ENCODE peak calls at places on chromosomes 4 and X, in ten cellular contexts. H is NCI-H226; Q is GM12892; F is esophagus squamous epithelium; E is activated T-cell treated with anti-CD3 and anti-CD28 coated beads for 24 hours; Z is tibial nerve; V is aorta; T is coronary artery; N is HFFc6; R is activated CD4-positive, alpha-beta memory T cell treated with anti-CD3 and anti-CD28 coated beads, Interleukin-2, amount 10 ng/mL, durations not matched to agents 7 days and 5 days. A is an unnamed sample.

GRCh38 chrX:65587616-65588526 is 53.3 kb upstream of the LAS1L start:
- DNase-seq in H (peak; percentile 58), Q (no peak), F (no peak), E (no peak), Z (peak; percentile 70), V (peak; percentile 92), T (peak; percentile 80), N (peak; percentile 52), R (no peak), A (peak; percentile 41)

GRCh38 chr4:28350485-28350884 is 1489.8 kb downstream of the STIM2 start:
- DNase-seq in H (peak; percentile 36), Q (no peak), F (no peak), E (no peak), Z (no peak), V (no peak), T (no peak), N (peak; percentile 43), R (no peak), A (peak; percentile 3)

GRCh38 chr4:32140636-32141035 is 1420.5 kb downstream of the PCDH7 start:
- DNase-seq in H (peak; percentile 88), Q (no peak), F (no peak), E (no peak), Z (no peak), V (no peak), T (no peak), N (no peak), R (no peak), A (no peak)

GRCh38 chr4:85209161-85209560 is 242.7 kb upstream of the WDFY3 start:
- DNase-seq in H (peak; percentile 6), Q (no peak), F (no peak), E (no peak), Z (no peak), V (no peak), T (no peak), N (no peak), R (no peak), A (no peak)

GRCh38 chrX:45774961-45775360 is 574.3 kb upstream of the DIPK2B start:
- DNase-seq in H (peak; percentile 80), Q (no peak), F (no peak), E (no peak), Z (no peak), V (no peak), T (no peak), N (peak; percentile 63), R (no peak), A (no peak)

GRCh38 chrX:4240541-4241194 is 527.2 kb upstream of the PRKX start:
- DNase-seq in H (no peak), Q (no peak), F (no peak), E (no peak), Z (no peak), V (no peak), T (no peak), N (no peak), R (no peak), A (no peak)

GRCh38 chr4:149248191-149248590 is 567.5 kb downstream of the IQCM start:
- DNase-seq in H (no peak), Q (no peak), F (no peak), E (no peak), Z (no peak), V (no peak), T (no peak), N (no peak), R (no peak), A (no peak)

GRCh38 chrX:43815209-43815608 is 67.0 kb downstream of the MAOB start:
- DNase-seq in H (no peak), Q (no peak), F (no peak), E (no peak), Z (no peak), V (no peak), T (no peak), N (no peak), R (no peak), A (no peak)

GRCh38 chr4:127470290-127470809 is 162.4 kb upstream of the INTU start:
- DNase-seq in H (no peak), Q (no peak), F (no peak), E (no peak), Z (no peak), V (peak; percentile 71), T (no peak), N (no peak), R (no peak), A (no peak)

GRCh38 chr4:40178672-40179071 is 18.2 kb upstream of the RHOH start:
- DNase-seq in H (no peak), Q (no peak), F (no peak), E (no peak), Z (no peak), V (no peak), T (no peak), N (no peak), R (no peak), A (no peak)

GRCh38 chrX:26670521-26670920 is 454.6 kb downstream of the MAGEB5 start:
- DNase-seq in H (no peak), Q (no peak), F (no peak), E (no peak), Z (no peak), V (no peak), T (no peak), N (no peak), R (no peak), A (no peak)

GRCh38 chr4:165726831-165727230 is 146.2 kb upstream of the TLL1 start:
- DNase-seq in H (no peak), Q (no peak), F (no peak), E (no peak), Z (no peak), V (no peak), T (no peak), N (peak; percentile 0), R (no peak), A (no peak)

GRCh38 chr4:77582151-77582550 is 23.5 kb upstream of the CXCL13 start:
- DNase-seq in H (no peak), Q (no peak), F (no peak), E (no peak), Z (no peak), V (no peak), T (no peak), N (no peak), R (no peak), A (no peak)

GRCh38 chrX:34859191-34859590 is 83.4 kb upstream of the FAM47B start:
- DNase-seq in H (no peak), Q (no peak), F (no peak), E (no peak), Z (no peak), V (no peak), T (no peak), N (no peak), R (no peak), A (no peak)

GRCh38 chr4:125420499-125420898 is 105.7 kb downstream of the FAT4 start:
- DNase-seq in H (peak; percentile 10), Q (no peak), F (no peak), E (no peak), Z (no peak), V (no peak), T (no peak), N (no peak), R (no peak), A (no peak)

GRCh38 chrX:47941423-47941822 is 62.4 kb downstream of the ZNF182 start:
- DNase-seq in H (no peak), Q (no peak), F (no peak), E (no peak), Z (no peak), V (no peak), T (no peak), N (no peak), R (no peak), A (no peak)

GRCh38 chrX:49840679-49841078 is 11.6 kb downstream of the PAGE4 start:
- DNase-seq in H (peak; percentile 39), Q (no peak), F (no peak), E (peak; percentile 33), Z (no peak), V (peak; percentile 77), T (no peak), N (peak; percentile 56), R (peak; percentile 16), A (peak; percentile 34)

GRCh38 chr4:57233391-57233790 is 123.2 kb upstream of the IGFBP7 start:
- DNase-seq in H (no peak), Q (no peak), F (no peak), E (no peak), Z (no peak), V (no peak), T (no peak), N (peak; percentile 8), R (no peak), A (peak; percentile 30)

GRCh38 chrX:53682885-53683555 is 3.5 kb downstream of the HUWE1 start:
- DNase-seq in H (peak; percentile 57), Q (no peak), F (no peak), E (peak; percentile 15), Z (no peak), V (no peak), T (no peak), N (peak; percentile 50), R (peak; percentile 53), A (peak; percentile 18)

GRCh38 chrX:119871599-119872395 is at the start of the genes NDUFA1 and RNF113A:
- DNase-seq in H (peak; percentile 86), Q (peak; percentile 68), F (peak; percentile 44), E (peak; percentile 73), Z (peak; percentile 60), V (peak; percentile 91), T (peak; percentile 88), N (peak; percentile 80), R (peak; percentile 89), A (peak; percentile 79)

A was measured in AG08396.